ENCODE peak calls at places on chromosomes 7 and 10, in seven cellular contexts. S is HCT116, N is GM12878, L is HepG2, D is H1, B is K562, T is SK-N-SH. Y is an unnamed sample.

GRCh38 chr10:100565206-100565985 is 29.7 kb downstream of the HIF1AN start:
- DNase-seq in S (no peak), N (no peak), L (no peak), D (no peak), B (no peak), T (no peak), Y (no peak)

GRCh38 chr10:14578060-14578952 is 196.4 kb downstream of the FAM107B start:
- DNase-seq in S (no peak), N (no peak), L (peak), D (no peak), B (no peak), T (no peak), Y (peak)

GRCh38 chr7:101486764-101487458 is 124.2 kb downstream of the COL26A1 start:
- DNase-seq in S (no peak), N (no peak), L (no peak), D (no peak), B (no peak), T (peak), Y (no peak)

GRCh38 chr10:83943920-83944319 is 195.4 kb upstream of the GHITM start:
- DNase-seq in S (no peak), N (no peak), L (no peak), D (no peak), B (no peak), T (no peak), Y (no peak)

GRCh38 chr7:130894146-130895005 is 160.4 kb upstream of the KLF14 start:
- DNase-seq in S (peak), N (no peak), L (peak), D (no peak), B (peak), T (no peak), Y (no peak)

GRCh38 chr7:74542558-74543117 is 88.9 kb downstream of the GTF2IRD1 start:
- DNase-seq in S (no peak), N (no peak), L (no peak), D (no peak), B (no peak), T (peak), Y (no peak)

GRCh38 chr10:48406204-48406603 is 99.7 kb downstream of the MAPK8 start:
- DNase-seq in S (peak), N (no peak), L (no peak), D (no peak), B (peak), T (no peak), Y (no peak)

GRCh38 chr7:44460325-44460724 is 30.1 kb downstream of the NUDCD3 start:
- DNase-seq in S (no peak), N (peak), L (no peak), D (no peak), B (no peak), T (no peak), Y (no peak)

GRCh38 chr7:74289660-74290589 is 718 bp downstream of the CLIP2 start:
- DNase-seq in S (no peak), N (no peak), L (no peak), D (no peak), B (no peak), T (peak), Y (no peak)

GRCh38 chr10:123240250-123240649 is 86.0 kb downstream of the BUB3 start:
- DNase-seq in S (no peak), N (no peak), L (no peak), D (no peak), B (no peak), T (no peak), Y (no peak)

GRCh38 chr10:93757136-93757535 is 600 bp upstream of the LGI1 start:
- DNase-seq in S (no peak), N (no peak), L (no peak), D (no peak), B (peak), T (no peak), Y (no peak)

GRCh38 chr10:43047288-43047970 is 29.4 kb upstream of the RET start:
- DNase-seq in S (no peak), N (no peak), L (no peak), D (no peak), B (no peak), T (peak), Y (no peak)

GRCh38 chr7:16492513-16493062 is 27.1 kb upstream of the SOSTDC1 start:
- DNase-seq in S (no peak), N (no peak), L (peak), D (no peak), B (peak), T (no peak), Y (no peak)

GRCh38 chr7:45111298-45112223 is at the start of gene TBRG4:
- DNase-seq in S (peak), N (peak), L (peak), D (peak), B (peak), T (peak), Y (peak)

GRCh38 chr10:33483124-33483794 is 148.8 kb upstream of the NRP1 start:
- DNase-seq in S (no peak), N (no peak), L (no peak), D (no peak), B (no peak), T (no peak), Y (no peak)

GRCh38 chr10:49115015-49115795 is at the start of gene VSTM4:
- DNase-seq in S (no peak), N (no peak), L (no peak), D (peak), B (peak), T (peak), Y (peak)

GRCh38 chr7:4667776-4668509 is 14.2 kb upstream of the FOXK1 start:
- DNase-seq in S (no peak), N (no peak), L (no peak), D (no peak), B (no peak), T (no peak), Y (peak)

GRCh38 chr10:67438605-67439258 is 257.3 kb downstream of the CTNNA3 start:
- DNase-seq in S (no peak), N (no peak), L (no peak), D (no peak), B (no peak), T (no peak), Y (no peak)

GRCh38 chr7:1986366-1987083 is 246.2 kb downstream of the MAD1L1 start:
- DNase-seq in S (no peak), N (no peak), L (no peak), D (no peak), B (no peak), T (no peak), Y (no peak)

GRCh38 chr7:113142385-113143119 is 24.2 kb upstream of the SMIM30 start:
- DNase-seq in S (no peak), N (peak), L (no peak), D (no peak), B (peak), T (no peak), Y (no peak)

GRCh38 chr7:832292-832967 is at the start of gene SUN1:
- DNase-seq in S (peak), N (peak), L (peak), D (no peak), B (no peak), T (no peak), Y (no peak)

GRCh38 chr10:60230892-60231291 is 158.8 kb downstream of the ANK3 start:
- DNase-seq in S (no peak), N (no peak), L (no peak), D (no peak), B (no peak), T (no peak), Y (no peak)

GRCh38 chr7:151339651-151340377 is 1.8 kb upstream of the NUB1 start:
- DNase-seq in S (no peak), N (peak), L (peak), D (peak), B (no peak), T (no peak), Y (no peak)

GRCh38 chr10:102234866-102235597 is 6.3 kb downstream of the PITX3 start:
- DNase-seq in S (no peak), N (no peak), L (no peak), D (no peak), B (no peak), T (peak), Y (no peak)
- TF ChIP-seq JUND in S (no peak), N (no peak), L (no peak), D (no peak), B (no peak), T (no peak), Y (no peak)

GRCh38 chr10:52135101-52135500 is 179.0 kb upstream of the DKK1 start:
- DNase-seq in S (no peak), N (no peak), L (no peak), D (no peak), B (no peak), T (no peak), Y (no peak)
- TF ChIP-seq JUND in S (no peak), N (no peak), L (no peak), D (no peak), B (no peak), T (no peak), Y (no peak)

GRCh38 chr7:155806096-155806871 is 6.0 kb downstream of the SHH start:
- DNase-seq in S (no peak), N (no peak), L (no peak), D (no peak), B (no peak), T (peak), Y (no peak)

GRCh38 chr7:155807805-155808550 is 4.3 kb downstream of the SHH start:
- DNase-seq in S (no peak), N (no peak), L (peak), D (no peak), B (no peak), T (no peak), Y (no peak)

GRCh38 chr7:155808551-155809331 is 3.5 kb downstream of the SHH start:
- DNase-seq in S (no peak), N (no peak), L (peak), D (peak), B (no peak), T (no peak), Y (no peak)

GRCh38 chr7:155805826-155806095 is 6.5 kb downstream of the SHH start:
- DNase-seq in S (no peak), N (no peak), L (no peak), D (no peak), B (no peak), T (no peak), Y (no peak)

DNA sequence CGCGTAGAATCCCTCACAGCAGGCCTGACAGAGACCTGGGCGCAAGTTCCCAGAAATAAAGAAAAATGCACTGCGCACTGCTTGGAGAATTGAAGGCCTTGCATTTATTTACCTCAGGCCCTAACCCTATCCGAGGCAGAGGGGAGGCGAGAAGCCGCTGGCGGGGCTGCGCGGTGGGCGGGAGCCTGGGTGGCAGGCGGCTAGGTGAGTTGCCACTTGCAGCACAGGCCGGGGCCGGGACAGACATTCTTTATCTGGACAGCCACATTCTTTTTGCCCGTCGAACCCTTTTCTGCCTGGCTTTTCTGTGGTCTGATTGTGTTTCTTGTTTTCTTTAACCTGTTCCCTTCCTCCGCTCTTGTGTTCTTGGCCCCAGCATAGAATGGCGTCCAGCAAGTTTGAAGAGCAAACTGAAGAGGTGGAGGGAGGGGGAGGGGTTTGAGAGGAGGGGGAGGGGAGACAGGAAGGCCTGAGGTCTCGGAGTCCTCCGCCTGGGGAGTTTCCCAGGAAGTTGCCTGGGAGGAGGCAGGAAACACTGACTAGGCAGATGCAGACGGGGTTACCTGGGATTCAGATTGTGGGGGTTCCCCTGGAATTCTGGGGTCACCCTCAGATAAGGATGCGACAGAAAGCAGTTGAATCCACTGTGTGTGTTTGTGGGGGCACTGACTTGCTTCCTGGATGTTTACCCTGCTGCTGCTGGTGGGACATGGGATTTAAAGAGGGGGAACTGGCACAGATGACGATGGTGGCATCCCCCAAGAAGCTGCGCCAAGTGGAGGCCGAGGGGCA is 5.1 kb downstream of the SHH start:
- DNase-seq in S (no peak), N (no peak), L (no peak), D (no peak), B (no peak), T (no peak), Y (no peak)
- TF ChIP-seq JUND in S (no peak), N (no peak), L (no peak), D (no peak), B (no peak), T (no peak), Y (no peak)

DNA sequence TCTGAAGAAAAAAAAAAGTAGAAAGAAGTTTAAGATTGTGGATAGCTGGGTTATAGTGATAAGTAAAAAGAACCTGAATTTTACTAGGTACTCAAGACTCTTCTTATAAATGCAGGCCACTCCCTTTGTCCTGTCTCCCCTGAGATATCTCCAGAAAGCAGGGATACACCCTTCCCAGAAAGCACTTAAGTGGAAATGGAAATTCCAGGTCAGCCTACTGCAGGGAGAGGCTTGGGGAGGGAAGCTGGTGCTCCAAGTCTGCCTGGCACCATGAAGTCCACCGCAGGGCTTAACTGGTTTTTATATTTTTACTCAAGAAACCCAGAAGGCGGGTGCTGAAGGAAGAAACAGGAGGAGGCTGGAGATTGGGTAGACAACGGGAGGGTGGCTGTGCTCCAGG is 162.3 kb downstream of the INHBA start:
- DNase-seq in S (no peak), N (no peak), L (no peak), D (no peak), B (no peak), T (no peak), Y (no peak)
- TF ChIP-seq JUND in S (no peak), N (no peak), L (no peak), D (no peak), B (no peak), T (no peak), Y (no peak)

GRCh38 chr10:29555091-29555745 is 79.6 kb downstream of the SVIL start:
- DNase-seq in S (no peak), N (no peak), L (no peak), D (no peak), B (no peak), T (no peak), Y (no peak)
- TF ChIP-seq JUND in S (no peak), N (no peak), L (no peak), D (no peak), B (no peak), T (no peak), Y (no peak)

DNA sequence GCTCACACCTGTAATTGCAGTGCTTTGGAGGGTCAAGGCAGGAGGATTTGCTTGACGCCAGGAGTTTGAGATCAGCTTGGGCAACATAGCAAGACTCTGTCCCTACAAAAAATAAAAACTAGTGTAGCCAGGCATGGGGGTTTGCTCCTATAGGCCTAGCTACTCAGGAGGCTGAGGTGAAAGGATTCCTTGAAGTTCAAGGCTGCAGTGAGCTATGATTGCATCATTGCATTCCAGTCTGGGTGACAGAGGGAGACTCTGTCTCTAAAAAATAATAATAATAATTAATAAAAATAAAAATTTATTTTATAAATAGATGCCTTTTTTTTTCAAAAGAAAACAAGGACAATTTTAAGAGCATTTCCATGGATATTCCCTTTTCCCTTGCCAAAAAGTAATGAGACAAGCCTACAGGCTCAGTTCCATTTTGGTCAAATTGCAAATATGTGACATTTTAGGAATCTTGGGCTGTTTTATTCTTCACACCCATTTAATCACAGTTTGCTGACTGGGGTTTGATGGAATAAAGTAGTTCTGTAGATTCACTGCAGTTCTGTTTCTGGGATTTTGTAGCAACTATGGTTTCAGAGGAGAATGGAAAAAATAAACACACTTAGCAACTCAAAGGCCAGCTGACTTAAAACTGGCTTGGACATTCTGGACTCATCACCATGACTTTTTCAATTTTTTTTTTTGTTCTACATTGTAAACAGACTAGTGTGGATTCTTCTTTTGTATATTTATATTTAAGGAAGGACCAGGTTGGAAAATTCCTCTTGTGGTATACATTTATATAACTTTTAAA is 48.5 kb upstream of the ARHGAP21 start:
- DNase-seq in S (no peak), N (no peak), L (no peak), D (no peak), B (no peak), T (no peak), Y (no peak)
- TF ChIP-seq JUND in S (no peak), N (no peak), L (no peak), D (no peak), B (no peak), T (no peak), Y (no peak)

Y was measured in T47D.